ENCODE peak calls at places on chromosome 1, in ten cellular contexts. One of them, this sample, is unnamed.

GRCh38 chr1:33219886-33220661 is 36.2 kb upstream of the ZNF362 start:
- DNase-seq in mammary epithelial cell: peak
- DNase-seq in astrocyte of the spinal cord: peak
- DNase-seq in activated B cell treated with CpG ODN at 0.5 μM for 24 hours: no peak
- DNase-seq in A549: no peak
- DNase-seq in RWPE1: peak
- DNase-seq in CD8-positive, alpha-beta T cell: no peak
- DNase-seq in colonic mucosa: no peak
- DNase-seq in HFFc6: peak
- DNase-seq in AG04450: no peak
- DNase-seq in this sample: no peak

GRCh38 chr1:192949783-192950182 is 109.4 kb downstream of the UCHL5 start:
- DNase-seq in astrocyte of the spinal cord: no peak
- DNase-seq in colonic mucosa: no peak
- DNase-seq in AG04450: no peak
- DNase-seq in A549: no peak
- DNase-seq in HFFc6: no peak
- DNase-seq in mammary epithelial cell: no peak
- DNase-seq in activated B cell treated with CpG ODN at 0.5 μM for 24 hours: no peak
- DNase-seq in RWPE1: no peak
- DNase-seq in CD8-positive, alpha-beta T cell: no peak
- DNase-seq in this sample: no peak

GRCh38 chr1:212218911-212219310 is 66.3 kb upstream of the PPP2R5A start:
- DNase-seq in mammary epithelial cell: no peak
- DNase-seq in RWPE1: no peak
- DNase-seq in A549: no peak
- DNase-seq in activated B cell treated with CpG ODN at 0.5 μM for 24 hours: no peak
- DNase-seq in HFFc6: peak
- DNase-seq in colonic mucosa: no peak
- DNase-seq in CD8-positive, alpha-beta T cell: no peak
- DNase-seq in AG04450: peak
- DNase-seq in astrocyte of the spinal cord: peak
- DNase-seq in this sample: peak

GRCh38 chr1:82819234-82819633 is 1018.5 kb downstream of the ADGRL2 start:
- DNase-seq in colonic mucosa: no peak
- DNase-seq in mammary epithelial cell: no peak
- DNase-seq in activated B cell treated with CpG ODN at 0.5 μM for 24 hours: no peak
- DNase-seq in HFFc6: no peak
- DNase-seq in AG04450: no peak
- DNase-seq in CD8-positive, alpha-beta T cell: no peak
- DNase-seq in astrocyte of the spinal cord: no peak
- DNase-seq in RWPE1: no peak
- DNase-seq in A549: no peak
- DNase-seq in this sample: peak

GRCh38 chr1:199084293-199084692 is 445.5 kb downstream of the PTPRC start:
- DNase-seq in CD8-positive, alpha-beta T cell: no peak
- DNase-seq in RWPE1: no peak
- DNase-seq in AG04450: peak
- DNase-seq in HFFc6: no peak
- DNase-seq in astrocyte of the spinal cord: peak
- DNase-seq in colonic mucosa: no peak
- DNase-seq in mammary epithelial cell: no peak
- DNase-seq in A549: no peak
- DNase-seq in activated B cell treated with CpG ODN at 0.5 μM for 24 hours: no peak
- DNase-seq in this sample: no peak

GRCh38 chr1:231493421-231494185 is 34.9 kb upstream of the TSNAX start:
- DNase-seq in colonic mucosa: no peak
- DNase-seq in CD8-positive, alpha-beta T cell: no peak
- DNase-seq in mammary epithelial cell: peak
- DNase-seq in A549: no peak
- DNase-seq in RWPE1: no peak
- DNase-seq in AG04450: no peak
- DNase-seq in astrocyte of the spinal cord: peak
- DNase-seq in activated B cell treated with CpG ODN at 0.5 μM for 24 hours: no peak
- DNase-seq in HFFc6: no peak
- DNase-seq in this sample: peak

GRCh38 chr1:100037665-100038400 is 68.0 kb downstream of the SLC35A3 start:
- DNase-seq in astrocyte of the spinal cord: peak
- DNase-seq in mammary epithelial cell: peak
- DNase-seq in colonic mucosa: peak
- DNase-seq in A549: peak
- DNase-seq in HFFc6: peak
- DNase-seq in activated B cell treated with CpG ODN at 0.5 μM for 24 hours: peak
- DNase-seq in CD8-positive, alpha-beta T cell: peak
- DNase-seq in RWPE1: peak
- DNase-seq in AG04450: peak
- DNase-seq in this sample: peak

GRCh38 chr1:21342961-21343838 is 52.9 kb upstream of the ECE1 start:
- DNase-seq in CD8-positive, alpha-beta T cell: peak
- DNase-seq in astrocyte of the spinal cord: no peak
- DNase-seq in colonic mucosa: no peak
- DNase-seq in HFFc6: no peak
- DNase-seq in RWPE1: no peak
- DNase-seq in mammary epithelial cell: no peak
- DNase-seq in A549: no peak
- DNase-seq in AG04450: no peak
- DNase-seq in activated B cell treated with CpG ODN at 0.5 μM for 24 hours: no peak
- DNase-seq in this sample: peak

GRCh38 chr1:223761416-223761815 is 49.1 kb downstream of the CAPN2 start:
- DNase-seq in HFFc6: no peak
- DNase-seq in A549: no peak
- DNase-seq in mammary epithelial cell: no peak
- DNase-seq in colonic mucosa: no peak
- DNase-seq in CD8-positive, alpha-beta T cell: no peak
- DNase-seq in AG04450: no peak
- DNase-seq in activated B cell treated with CpG ODN at 0.5 μM for 24 hours: no peak
- DNase-seq in astrocyte of the spinal cord: no peak
- DNase-seq in RWPE1: no peak
- DNase-seq in this sample: no peak

GRCh38 chr1:234970731-234971476 is 157.7 kb downstream of the TOMM20 start:
- DNase-seq in activated B cell treated with CpG ODN at 0.5 μM for 24 hours: no peak
- DNase-seq in colonic mucosa: peak
- DNase-seq in A549: no peak
- DNase-seq in HFFc6: peak
- DNase-seq in astrocyte of the spinal cord: peak
- DNase-seq in RWPE1: no peak
- DNase-seq in AG04450: peak
- DNase-seq in CD8-positive, alpha-beta T cell: no peak
- DNase-seq in mammary epithelial cell: peak
- DNase-seq in this sample: no peak

GRCh38 chr1:183907106-183907505 is 102.2 kb downstream of the RGL1 start:
- DNase-seq in RWPE1: no peak
- DNase-seq in A549: no peak
- DNase-seq in mammary epithelial cell: no peak
- DNase-seq in colonic mucosa: no peak
- DNase-seq in astrocyte of the spinal cord: no peak
- DNase-seq in CD8-positive, alpha-beta T cell: no peak
- DNase-seq in activated B cell treated with CpG ODN at 0.5 μM for 24 hours: no peak
- DNase-seq in HFFc6: no peak
- DNase-seq in AG04450: no peak
- DNase-seq in this sample: no peak

GRCh38 chr1:202671388-202671787 is 38.9 kb downstream of the SYT2 start:
- DNase-seq in activated B cell treated with CpG ODN at 0.5 μM for 24 hours: no peak
- DNase-seq in CD8-positive, alpha-beta T cell: no peak
- DNase-seq in A549: no peak
- DNase-seq in astrocyte of the spinal cord: no peak
- DNase-seq in mammary epithelial cell: no peak
- DNase-seq in RWPE1: no peak
- DNase-seq in HFFc6: peak
- DNase-seq in AG04450: no peak
- DNase-seq in colonic mucosa: peak
- DNase-seq in this sample: no peak

GRCh38 chr1:35577071-35577998 is 4.2 kb downstream of the TFAP2E start:
- DNase-seq in activated B cell treated with CpG ODN at 0.5 μM for 24 hours: peak
- DNase-seq in HFFc6: no peak
- DNase-seq in AG04450: no peak
- DNase-seq in CD8-positive, alpha-beta T cell: peak
- DNase-seq in mammary epithelial cell: no peak
- DNase-seq in RWPE1: no peak
- DNase-seq in astrocyte of the spinal cord: no peak
- DNase-seq in colonic mucosa: peak
- DNase-seq in A549: no peak
- DNase-seq in this sample: peak
- TF ChIP-seq CTCF in activated B cell treated with CpG ODN at 0.5 μM for 24 hours: no peak
- TF ChIP-seq CTCF in HFFc6: no peak
- TF ChIP-seq CTCF in AG04450: no peak
- TF ChIP-seq CTCF in CD8-positive, alpha-beta T cell: no peak
- TF ChIP-seq CTCF in mammary epithelial cell: no peak
- TF ChIP-seq CTCF in RWPE1: no peak
- TF ChIP-seq CTCF in astrocyte of the spinal cord: no peak
- TF ChIP-seq CTCF in colonic mucosa: no peak
- TF ChIP-seq CTCF in A549: no peak
- TF ChIP-seq CTCF in this sample: no peak

DNA sequence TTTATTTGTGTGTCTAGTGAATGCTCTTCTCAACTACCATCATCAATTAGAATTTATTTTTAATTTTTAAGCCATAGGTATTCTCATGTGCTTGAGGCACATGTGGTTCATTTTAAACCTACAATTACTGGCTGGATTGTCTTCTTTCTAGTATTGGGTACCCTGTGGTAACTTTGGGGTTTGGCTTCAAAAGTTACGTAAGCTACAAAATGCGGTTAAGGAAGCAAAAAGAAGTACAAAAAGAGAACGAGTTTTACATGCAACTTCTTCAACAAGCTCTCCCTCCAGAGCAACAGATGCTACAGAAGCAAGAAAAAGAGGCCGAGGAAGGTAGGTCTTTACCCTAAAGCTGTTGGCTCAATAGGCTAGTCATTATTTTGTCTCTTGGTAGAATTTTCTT is 25.8 kb downstream of the MACO1 start:
- DNase-seq in HFFc6: no peak
- DNase-seq in astrocyte of the spinal cord: no peak
- DNase-seq in AG04450: no peak
- DNase-seq in mammary epithelial cell: no peak
- DNase-seq in CD8-positive, alpha-beta T cell: no peak
- DNase-seq in RWPE1: no peak
- DNase-seq in colonic mucosa: no peak
- DNase-seq in activated B cell treated with CpG ODN at 0.5 μM for 24 hours: no peak
- DNase-seq in A549: no peak
- DNase-seq in this sample: no peak
- TF ChIP-seq CTCF in HFFc6: no peak
- TF ChIP-seq CTCF in astrocyte of the spinal cord: no peak
- TF ChIP-seq CTCF in AG04450: no peak
- TF ChIP-seq CTCF in mammary epithelial cell: no peak
- TF ChIP-seq CTCF in CD8-positive, alpha-beta T cell: no peak
- TF ChIP-seq CTCF in RWPE1: no peak
- TF ChIP-seq CTCF in colonic mucosa: no peak
- TF ChIP-seq CTCF in activated B cell treated with CpG ODN at 0.5 μM for 24 hours: no peak
- TF ChIP-seq CTCF in A549: no peak
- TF ChIP-seq CTCF in this sample: no peak

GRCh38 chr1:54309631-54310366 is 96.4 kb downstream of the SSBP3 start:
- DNase-seq in HFFc6: no peak
- DNase-seq in A549: no peak
- DNase-seq in activated B cell treated with CpG ODN at 0.5 μM for 24 hours: no peak
- DNase-seq in colonic mucosa: no peak
- DNase-seq in astrocyte of the spinal cord: no peak
- DNase-seq in AG04450: no peak
- DNase-seq in mammary epithelial cell: no peak
- DNase-seq in RWPE1: no peak
- DNase-seq in CD8-positive, alpha-beta T cell: no peak
- DNase-seq in this sample: no peak

GRCh38 chr1:54311506-54311905 is 94.7 kb downstream of the SSBP3 start:
- DNase-seq in CD8-positive, alpha-beta T cell: no peak
- DNase-seq in activated B cell treated with CpG ODN at 0.5 μM for 24 hours: no peak
- DNase-seq in HFFc6: peak
- DNase-seq in astrocyte of the spinal cord: no peak
- DNase-seq in colonic mucosa: no peak
- DNase-seq in mammary epithelial cell: no peak
- DNase-seq in RWPE1: no peak
- DNase-seq in A549: no peak
- DNase-seq in AG04450: no peak
- DNase-seq in this sample: no peak

GRCh38 chr1:54307305-54307704 is 98.9 kb downstream of the SSBP3 start:
- DNase-seq in astrocyte of the spinal cord: no peak
- DNase-seq in RWPE1: no peak
- DNase-seq in A549: no peak
- DNase-seq in mammary epithelial cell: no peak
- DNase-seq in HFFc6: no peak
- DNase-seq in CD8-positive, alpha-beta T cell: no peak
- DNase-seq in activated B cell treated with CpG ODN at 0.5 μM for 24 hours: no peak
- DNase-seq in colonic mucosa: no peak
- DNase-seq in AG04450: no peak
- DNase-seq in this sample: no peak

GRCh38 chr1:54312874-54313316 is 93.3 kb downstream of the SSBP3 start:
- DNase-seq in CD8-positive, alpha-beta T cell: no peak
- DNase-seq in A549: peak
- DNase-seq in RWPE1: peak
- DNase-seq in AG04450: peak
- DNase-seq in mammary epithelial cell: peak
- DNase-seq in astrocyte of the spinal cord: peak
- DNase-seq in activated B cell treated with CpG ODN at 0.5 μM for 24 hours: no peak
- DNase-seq in HFFc6: peak
- DNase-seq in colonic mucosa: no peak
- DNase-seq in this sample: no peak

DNA sequence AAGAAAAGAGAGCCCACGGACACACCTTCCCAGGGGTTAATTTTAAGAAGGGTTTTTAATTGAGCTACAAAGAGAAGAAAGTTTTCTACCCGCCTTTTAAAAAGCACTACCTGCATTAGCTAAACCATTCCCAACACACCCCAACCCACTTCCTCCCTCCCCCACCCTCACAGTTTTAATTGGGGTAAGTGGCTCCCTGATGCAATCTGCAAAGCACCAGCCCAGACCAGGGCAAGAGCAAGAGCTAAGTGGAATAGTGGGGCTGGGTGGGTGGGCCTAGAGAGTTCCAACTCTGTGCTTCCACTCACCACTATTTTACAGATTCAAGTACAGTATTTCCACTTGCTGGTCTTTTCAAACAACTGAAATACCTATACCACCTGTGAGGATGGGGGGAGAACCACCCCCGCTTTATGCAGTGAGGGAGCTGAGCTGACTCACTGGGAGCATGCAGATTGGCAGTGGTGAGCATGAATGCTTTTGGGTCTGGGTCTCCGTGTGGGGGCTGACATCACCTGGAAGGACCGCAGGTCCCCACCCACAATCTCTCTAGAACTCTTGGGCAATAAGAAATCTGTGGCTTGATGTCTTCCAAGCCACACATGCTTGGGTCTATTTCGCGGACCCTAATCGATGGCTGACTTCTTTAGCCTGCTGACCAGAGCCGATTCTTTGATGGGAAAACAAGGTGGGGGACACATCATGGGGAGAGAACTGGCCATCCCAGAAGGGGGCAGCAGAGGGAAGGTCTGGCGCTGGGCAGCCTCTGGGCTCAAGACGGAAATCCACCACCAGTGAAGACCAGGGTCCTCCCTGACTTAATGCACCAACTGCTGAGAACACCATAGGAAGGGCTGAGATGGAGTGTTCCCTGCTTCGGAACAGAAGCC is 95.5 kb downstream of the SSBP3 start:
- DNase-seq in RWPE1: no peak
- DNase-seq in AG04450: no peak
- DNase-seq in activated B cell treated with CpG ODN at 0.5 μM for 24 hours: no peak
- DNase-seq in A549: peak
- DNase-seq in HFFc6: no peak
- DNase-seq in CD8-positive, alpha-beta T cell: no peak
- DNase-seq in colonic mucosa: peak
- DNase-seq in mammary epithelial cell: peak
- DNase-seq in astrocyte of the spinal cord: peak
- DNase-seq in this sample: peak
- TF ChIP-seq CTCF in RWPE1: no peak
- TF ChIP-seq CTCF in AG04450: peak
- TF ChIP-seq CTCF in activated B cell treated with CpG ODN at 0.5 μM for 24 hours: no peak
- TF ChIP-seq CTCF in A549: peak
- TF ChIP-seq CTCF in HFFc6: peak
- TF ChIP-seq CTCF in CD8-positive, alpha-beta T cell: no peak
- TF ChIP-seq CTCF in colonic mucosa: no peak
- TF ChIP-seq CTCF in mammary epithelial cell: peak
- TF ChIP-seq CTCF in astrocyte of the spinal cord: peak
- TF ChIP-seq CTCF in this sample: peak

GRCh38 chr1:44808938-44809917 is 905 bp downstream of the BTBD19 start:
- DNase-seq in CD8-positive, alpha-beta T cell: peak
- DNase-seq in colonic mucosa: peak
- DNase-seq in A549: peak
- DNase-seq in HFFc6: peak
- DNase-seq in mammary epithelial cell: no peak
- DNase-seq in activated B cell treated with CpG ODN at 0.5 μM for 24 hours: peak
- DNase-seq in RWPE1: no peak
- DNase-seq in AG04450: no peak
- DNase-seq in astrocyte of the spinal cord: peak
- DNase-seq in this sample: peak
- TF ChIP-seq CTCF in CD8-positive, alpha-beta T cell: no peak
- TF ChIP-seq CTCF in colonic mucosa: no peak
- TF ChIP-seq CTCF in A549: no peak
- TF ChIP-seq CTCF in HFFc6: no peak
- TF ChIP-seq CTCF in mammary epithelial cell: no peak
- TF ChIP-seq CTCF in activated B cell treated with CpG ODN at 0.5 μM for 24 hours: no peak
- TF ChIP-seq CTCF in RWPE1: no peak
- TF ChIP-seq CTCF in AG04450: peak
- TF ChIP-seq CTCF in astrocyte of the spinal cord: no peak
- TF ChIP-seq CTCF in this sample: no peak

This sample was measured in GM10248.